ENCODE peak calls at places on chromosome 18, in four cellular contexts. One of them, this sample, is unnamed.

GRCh38 chr18:24262097-24262496 is 123.2 kb downstream of the CABYR start:
- DNase-seq in fibroblast of villous mesenchyme: peak
- DNase-seq in T-helper 9 cell: no peak
- DNase-seq in astrocyte of the spinal cord: no peak
- DNase-seq in this sample: no peak

GRCh38 chr18:79422022-79422782 is 26.5 kb downstream of the NFATC1 start:
- DNase-seq in astrocyte of the spinal cord: peak
- DNase-seq in T-helper 9 cell: no peak
- DNase-seq in fibroblast of villous mesenchyme: no peak
- DNase-seq in this sample: no peak

GRCh38 chr18:48635806-48636205 is 97.0 kb downstream of the CTIF start:
- DNase-seq in fibroblast of villous mesenchyme: no peak
- DNase-seq in astrocyte of the spinal cord: no peak
- DNase-seq in T-helper 9 cell: no peak
- DNase-seq in this sample: no peak

GRCh38 chr18:66872277-66872676 is 268.4 kb upstream of the CDH19 start:
- DNase-seq in T-helper 9 cell: no peak
- DNase-seq in fibroblast of villous mesenchyme: no peak
- DNase-seq in astrocyte of the spinal cord: peak
- DNase-seq in this sample: no peak

GRCh38 chr18:41075212-41075611 is 879.8 kb upstream of the PIK3C3 start:
- DNase-seq in fibroblast of villous mesenchyme: peak
- DNase-seq in astrocyte of the spinal cord: peak
- DNase-seq in T-helper 9 cell: no peak
- DNase-seq in this sample: no peak

GRCh38 chr18:33440384-33441043 is at the start of gene CCDC178:
- DNase-seq in T-helper 9 cell: no peak
- DNase-seq in astrocyte of the spinal cord: peak
- DNase-seq in fibroblast of villous mesenchyme: no peak
- DNase-seq in this sample: no peak

GRCh38 chr18:57585846-57586242 is 658 bp downstream of the FECH start:
- DNase-seq in T-helper 9 cell: no peak
- DNase-seq in astrocyte of the spinal cord: peak
- DNase-seq in fibroblast of villous mesenchyme: peak
- DNase-seq in this sample: no peak

GRCh38 chr18:58117685-58118403 is 73.8 kb downstream of the NEDD4L start:
- DNase-seq in T-helper 9 cell: no peak
- DNase-seq in fibroblast of villous mesenchyme: peak
- DNase-seq in astrocyte of the spinal cord: peak
- DNase-seq in this sample: no peak

GRCh38 chr18:9513971-9514512 is 38.7 kb downstream of the RALBP1 start:
- DNase-seq in T-helper 9 cell: no peak
- DNase-seq in astrocyte of the spinal cord: peak
- DNase-seq in fibroblast of villous mesenchyme: peak
- DNase-seq in this sample: no peak